ENCODE peak calls at places on chromosomes 7 and 10, in eight cellular contexts. Y is NCI-H446 treated with DMSO at 0.1 percent for 48 hours; R is nephron progenitor cell; Q is stimulated activated CD8-positive, alpha-beta memory T cell treated with anti-CD3 and anti-CD28 coated beads, Interleukin-2, amount 100 ng/mL, for 48 hours; I is EH; B is OCI-LY7; A is KBM-7; J is AG08396. Z is an unnamed sample.
A peak's percentile ranks its signal among the peaks of the same experiment; 100 is the strongest.

GRCh38 chr7:73999664-74000420 is 28.1 kb upstream of the ELN start:
- DNase-seq in A (no peak), Q (no peak), R (no peak), B (no peak), J (peak; percentile 90), I (peak; percentile 98), Y (no peak), Z (no peak)

GRCh38 chr10:119478111-119479047 is 64.1 kb downstream of the RGS10 start:
- DNase-seq in B (peak; percentile 90), R (no peak), A (no peak), I (no peak), J (no peak), Q (no peak), Y (no peak), Z (no peak)

GRCh38 chr10:48609899-48610584 is 5.2 kb upstream of the ARHGAP22 start:
- DNase-seq in Q (no peak), A (no peak), I (no peak), Y (no peak), J (no peak), B (no peak), R (no peak), Z (no peak)

GRCh38 chr7:18798018-18798906 is 302.7 kb downstream of the HDAC9 start:
- DNase-seq in J (no peak), I (peak; percentile 61), Q (no peak), Y (no peak), R (no peak), B (no peak), A (no peak), Z (no peak)

GRCh38 chr10:97875391-97875790 is 25.7 kb downstream of the GOLGA7B start:
- DNase-seq in R (no peak), I (no peak), A (no peak), Y (no peak), B (no peak), J (no peak), Q (no peak), Z (no peak)

GRCh38 chr10:47283848-47284247 is 16.1 kb upstream of the GDF10 start:
- DNase-seq in B (no peak), Y (no peak), R (no peak), A (no peak), I (no peak), Q (no peak), J (no peak), Z (no peak)

GRCh38 chr7:50509459-50509858 is 55.7 kb downstream of the DDC start:
- DNase-seq in A (no peak), Y (no peak), R (no peak), J (no peak), I (peak; percentile 55), B (no peak), Q (no peak), Z (no peak)

GRCh38 chr7:96686305-96686704 is 23.3 kb downstream of the SEM1 start:
- DNase-seq in A (no peak), R (no peak), B (no peak), Q (no peak), Y (no peak), I (peak; percentile 53), J (no peak), Z (no peak)

GRCh38 chr10:109432281-109432680 is 491.0 kb downstream of the XPNPEP1 start:
- DNase-seq in A (no peak), B (no peak), Y (no peak), J (no peak), Q (no peak), I (no peak), R (no peak), Z (no peak)